ENCODE peak calls at places on chromosomes 3 and 15, in seven cellular contexts. E is mesothelial cell of epicardium, Y is IMR-90, Q is ELR, U is endothelial cell of umbilical vein, K is glutamatergic neuron, L is GM04504. P is an unnamed sample.

GRCh38 chr15:99981223-99981647 is 248.0 kb upstream of the LYSMD4 start:
- DNase-seq in E (no peak), Y (no peak), Q (peak; percentile 20), U (no peak), K (no peak), L (no peak), P (no peak)

GRCh38 chr3:157134620-157135191 is 25.2 kb downstream of the CCNL1 start:
- DNase-seq in E (no peak), Y (no peak), Q (no peak), U (no peak), K (no peak), L (no peak), P (no peak)

GRCh38 chr3:141707741-141708203 is 30.3 kb upstream of the RNF7 start:
- DNase-seq in E (no peak), Y (peak; percentile 64), Q (peak; percentile 48), U (peak; percentile 97), K (no peak), L (peak; percentile 21), P (peak; percentile 78)

GRCh38 chr3:185489462-185489861 is 9.4 kb downstream of the TMEM41A start:
- DNase-seq in E (no peak), Y (no peak), Q (no peak), U (no peak), K (no peak), L (no peak), P (no peak)

GRCh38 chr3:17686613-17687012 is 55.8 kb downstream of the TBC1D5 start:
- DNase-seq in E (no peak), Y (no peak), Q (peak; percentile 21), U (no peak), K (no peak), L (no peak), P (peak; percentile 6)

GRCh38 chr15:48392356-48392755 is 61.1 kb downstream of the DUT start:
- DNase-seq in E (no peak), Y (no peak), Q (no peak), U (peak; percentile 99), K (no peak), L (no peak), P (no peak)

GRCh38 chr15:98743177-98743576 is 94.8 kb downstream of the IGF1R start:
- DNase-seq in E (no peak), Y (no peak), Q (no peak), U (no peak), K (no peak), L (no peak), P (no peak)

GRCh38 chr15:28896944-28897343 is 11.2 kb downstream of the APBA2 start:
- DNase-seq in E (no peak), Y (peak; percentile 95), Q (peak; percentile 90), U (peak; percentile 14), K (no peak), L (no peak), P (peak; percentile 90)

GRCh38 chr3:10627884-10628572 is 122.6 kb upstream of the ATP2B2 start:
- DNase-seq in E (no peak), Y (no peak), Q (no peak), U (no peak), K (no peak), L (no peak), P (no peak)

GRCh38 chr3:52350981-52351761 is 35.1 kb downstream of the DNAH1 start:
- DNase-seq in E (no peak), Y (no peak), Q (no peak), U (no peak), K (no peak), L (no peak), P (no peak)

GRCh38 chr3:123090700-123091585 is 24.1 kb downstream of the PDIA5 start:
- DNase-seq in E (no peak), Y (peak; percentile 41), Q (peak; percentile 29), U (no peak), K (no peak), L (no peak), P (no peak)

GRCh38 chr3:33803894-33804526 is 5.6 kb downstream of the PDCD6IP start:
- DNase-seq in E (no peak), Y (no peak), Q (no peak), U (no peak), K (no peak), L (no peak), P (no peak)

P was measured in EL.